ENCODE peak calls at places on chromosomes 12 and 14, in eight cellular contexts. V is activated T-cell treated with anti-CD3 and anti-CD28 coated beads for 1 hour, K is Karpas-422, H is HS-27A, A is type B pancreatic cell, P is EL, U is SK-MEL-5, N is RPMI7951. E is an unnamed sample.
A peak's percentile ranks its signal among the peaks of the same experiment; 100 is the strongest.

GRCh38 chr12:10497602-10498001 is 8.1 kb upstream of the EIF2S3B start:
- DNase-seq in V (peak; percentile 27), K (no peak), H (no peak), A (no peak), P (no peak), U (no peak), N (no peak), E (no peak)

GRCh38 chr12:63917864-63918742 is 73.6 kb downstream of the SRGAP1 start:
- DNase-seq in V (no peak), K (peak; percentile 87), H (peak; percentile 94), A (no peak), P (peak; percentile 98), U (peak; percentile 70), N (peak; percentile 87), E (peak; percentile 88)

GRCh38 chr12:121800694-121801600 is 2.9 kb upstream of the SETD1B start:
- DNase-seq in V (peak; percentile 61), K (peak; percentile 85), H (no peak), A (no peak), P (peak; percentile 78), U (peak; percentile 43), N (peak; percentile 82), E (peak; percentile 76)

GRCh38 chr14:84375235-84375634 is 1154.7 kb upstream of the FLRT2 start:
- DNase-seq in V (no peak), K (no peak), H (peak; percentile 39), A (no peak), P (peak; percentile 2), U (no peak), N (no peak), E (peak; percentile 33)

GRCh38 chr12:95789126-95790024 is 1.2 kb downstream of the NTN4 start:
- DNase-seq in V (no peak), K (no peak), H (no peak), A (peak; percentile 68), P (peak; percentile 62), U (no peak), N (no peak), E (no peak)

GRCh38 chr14:21070083-21070609 is at the start of gene ARHGEF40:
- DNase-seq in V (no peak), K (peak; percentile 56), H (no peak), A (no peak), P (peak; percentile 63), U (peak; percentile 15), N (peak; percentile 70), E (peak; percentile 68)

GRCh38 chr12:6201199-6201608 is 1.0 kb downstream of the CD9 start:
- DNase-seq in V (no peak), K (no peak), H (no peak), A (no peak), P (no peak), U (peak; percentile 28), N (no peak), E (no peak)

GRCh38 chr14:64123241-64123956 is 170.8 kb downstream of the ESR2 start:
- DNase-seq in V (no peak), K (no peak), H (no peak), A (no peak), P (no peak), U (no peak), N (no peak), E (no peak)

GRCh38 chr12:122871851-122872785 is 23.8 kb downstream of the VPS37B start:
- DNase-seq in V (no peak), K (peak; percentile 63), H (no peak), A (no peak), P (peak; percentile 88), U (peak; percentile 97), N (peak; percentile 95), E (peak; percentile 95)

GRCh38 chr12:46998811-46999368 is 80.5 kb upstream of the PCED1B start:
- DNase-seq in V (no peak), K (no peak), H (peak; percentile 61), A (no peak), P (peak; percentile 78), U (no peak), N (peak; percentile 70), E (no peak)

GRCh38 chr12:84913151-84913550 is 552 bp upstream of the SLC6A15 start:
- DNase-seq in V (no peak), K (no peak), H (no peak), A (no peak), P (no peak), U (peak; percentile 89), N (no peak), E (no peak)

GRCh38 chr12:2834581-2835491 is at the start of gene NRIP2:
- DNase-seq in V (no peak), K (no peak), H (no peak), A (no peak), P (no peak), U (no peak), N (no peak), E (peak; percentile 20)

GRCh38 chr12:58415716-58416115 is 474.3 kb downstream of the ATP23 start:
- DNase-seq in V (no peak), K (no peak), H (no peak), A (no peak), P (no peak), U (no peak), N (no peak), E (no peak)

GRCh38 chr14:72457641-72458040 is 436.3 kb downstream of the DPF3 start:
- DNase-seq in V (no peak), K (no peak), H (peak; percentile 68), A (no peak), P (peak; percentile 94), U (no peak), N (peak; percentile 73), E (no peak)

GRCh38 chr14:60999536-60999935 is 18.5 kb downstream of the SLC38A6 start:
- DNase-seq in V (no peak), K (no peak), H (no peak), A (no peak), P (no peak), U (no peak), N (no peak), E (no peak)

GRCh38 chr12:120007272-120007671 is 18.2 kb downstream of the BICDL1 start:
- DNase-seq in V (peak; percentile 54), K (peak; percentile 54), H (no peak), A (no peak), P (no peak), U (no peak), N (no peak), E (no peak)

GRCh38 chr12:117790948-117791347 is 177.8 kb downstream of the KSR2 start:
- DNase-seq in V (no peak), K (no peak), H (no peak), A (no peak), P (no peak), U (no peak), N (no peak), E (no peak)

GRCh38 chr12:48978291-48978740 is at the start of gene WNT1:
- DNase-seq in V (no peak), K (no peak), H (no peak), A (no peak), P (no peak), U (no peak), N (no peak), E (no peak)

GRCh38 chr14:59688224-59689170 is 111.9 kb upstream of the CCDC175 start:
- DNase-seq in V (no peak), K (peak; percentile 88), H (no peak), A (no peak), P (peak; percentile 57), U (peak; percentile 79), N (peak; percentile 45), E (peak; percentile 85)

GRCh38 chr12:104465379-104465778 is 8.6 kb downstream of the CHST11 start:
- DNase-seq in V (no peak), K (no peak), H (no peak), A (no peak), P (no peak), U (no peak), N (no peak), E (no peak)

GRCh38 chr14:105334383-105335230 is 20.1 kb downstream of the PACS2 start:
- DNase-seq in V (no peak), K (no peak), H (no peak), A (no peak), P (no peak), U (no peak), N (no peak), E (no peak)

GRCh38 chr12:25648460-25648859 is 95.4 kb upstream of the LMNTD1 start:
- DNase-seq in V (no peak), K (no peak), H (peak; percentile 17), A (no peak), P (peak; percentile 87), U (no peak), N (peak; percentile 71), E (peak; percentile 52)

GRCh38 chr12:54025507-54026393 is 2.5 kb upstream of the HOXC6 start:
- DNase-seq in V (no peak), K (no peak), H (no peak), A (no peak), P (no peak), U (no peak), N (no peak), E (peak; percentile 54)

GRCh38 chr12:52044284-52044983 is 6.8 kb upstream of the NR4A1 start:
- DNase-seq in V (no peak), K (no peak), H (no peak), A (no peak), P (no peak), U (no peak), N (peak; percentile 59), E (no peak)

GRCh38 chr12:53941187-53941586 is 2.6 kb downstream of the HOXC13 start:
- DNase-seq in V (no peak), K (no peak), H (no peak), A (no peak), P (no peak), U (no peak), N (no peak), E (no peak)

GRCh38 chr12:42473130-42473529 is 116.4 kb downstream of the PRICKLE1 start:
- DNase-seq in V (no peak), K (no peak), H (no peak), A (no peak), P (peak; percentile 68), U (no peak), N (no peak), E (no peak)

GRCh38 chr12:42779186-42779859 is 189.8 kb upstream of the PRICKLE1 start:
- DNase-seq in V (no peak), K (no peak), H (no peak), A (no peak), P (no peak), U (peak; percentile 70), N (peak; percentile 32), E (no peak)

GRCh38 chr12:92439397-92439779 is 263.4 kb upstream of the PLEKHG7 start:
- DNase-seq in V (no peak), K (no peak), H (no peak), A (no peak), P (peak; percentile 37), U (peak; percentile 65), N (peak; percentile 24), E (peak; percentile 40)

GRCh38 chr14:77337880-77338279 is 17.0 kb downstream of the GSTZ1 start:
- DNase-seq in V (no peak), K (no peak), H (no peak), A (no peak), P (no peak), U (no peak), N (no peak), E (no peak)

GRCh38 chr12:111645433-111645832 is 40.3 kb downstream of the BRAP start:
- DNase-seq in V (no peak), K (no peak), H (peak; percentile 9), A (no peak), P (peak; percentile 63), U (no peak), N (peak; percentile 57), E (no peak)

GRCh38 chr12:99122496-99122895 is 477.4 kb downstream of the APAF1 start:
- DNase-seq in V (no peak), K (no peak), H (no peak), A (no peak), P (no peak), U (no peak), N (no peak), E (no peak)

GRCh38 chr12:54389536-54390175 is 5.1 kb upstream of the ZNF385A start:
- DNase-seq in V (no peak), K (no peak), H (no peak), A (no peak), P (no peak), U (no peak), N (no peak), E (no peak)

GRCh38 chr14:105300542-105301102 is at the start of gene BRF1:
- DNase-seq in V (peak; percentile 94), K (peak; percentile 96), H (no peak), A (peak; percentile 96), P (peak; percentile 93), U (peak; percentile 92), N (peak; percentile 87), E (peak; percentile 97)

E was measured in A673.